ENCODE peak calls at places on chromosomes 4 and X, in seven cellular contexts. X, E, J, V, I, L and S are unnamed samples.

GRCh38 chr4:8858925-8859210 is 12.8 kb downstream of the HMX1 start:
- DNase-seq in E (no peak), J (no peak), L (no peak), I (no peak), X (no peak), V (no peak), S (no peak)

GRCh38 chr4:148790246-148790645 is 348.0 kb upstream of the NR3C2 start:
- DNase-seq in L (no peak), J (no peak), I (no peak), E (no peak), X (no peak), V (no peak), S (no peak)

GRCh38 chr4:75916091-75916661 is 13.9 kb upstream of the PPEF2 start:
- DNase-seq in E (peak), V (peak), I (peak), X (no peak), J (no peak), L (no peak), S (peak)

GRCh38 chr4:119627267-119628190 is 1.1 kb downstream of the PDE5A start:
- DNase-seq in L (peak), J (peak), I (peak), X (peak), E (peak), V (peak), S (peak)

GRCh38 chr4:11507920-11508319 is 79.2 kb upstream of the HS3ST1 start:
- DNase-seq in X (no peak), L (no peak), J (no peak), I (no peak), E (no peak), V (no peak), S (no peak)

GRCh38 chr4:821631-822030 is 4.3 kb downstream of the CPLX1 start:
- DNase-seq in E (no peak), J (no peak), V (no peak), X (no peak), L (no peak), I (no peak), S (no peak)

GRCh38 chr4:70772929-70773555 is 51.3 kb downstream of the RUFY3 start:
- DNase-seq in V (no peak), J (no peak), X (no peak), I (no peak), E (no peak), L (no peak), S (no peak)

GRCh38 chrX:39017716-39018115 is 216.5 kb downstream of the MID1IP1 start:
- DNase-seq in E (no peak), V (no peak), J (no peak), L (no peak), I (no peak), X (no peak), S (no peak)

GRCh38 chr4:788006-788635 is 37.8 kb downstream of the CPLX1 start:
- DNase-seq in L (no peak), X (no peak), J (no peak), V (no peak), I (no peak), E (no peak), S (no peak)

GRCh38 chrX:30085571-30085970 is 129.8 kb upstream of the MAGEB2 start:
- DNase-seq in I (no peak), J (no peak), E (no peak), V (no peak), L (no peak), X (no peak), S (no peak)

GRCh38 chrX:103877571-103877970 is 45.5 kb upstream of the RAB9B start:
- DNase-seq in I (no peak), L (no peak), V (no peak), E (no peak), X (no peak), J (no peak), S (no peak)

GRCh38 chr4:41851621-41852020 is 83.6 kb upstream of the TMEM33 start:
- DNase-seq in I (no peak), E (no peak), L (no peak), J (no peak), X (no peak), V (no peak), S (no peak)

GRCh38 chr4:16667464-16667863 is 231.0 kb downstream of the LDB2 start:
- DNase-seq in J (no peak), I (no peak), L (no peak), V (peak), X (no peak), E (no peak), S (no peak)

GRCh38 chrX:68060506-68061205 is 372.6 kb downstream of the OPHN1 start:
- DNase-seq in I (no peak), V (peak), L (no peak), J (no peak), X (no peak), E (no peak), S (no peak)

GRCh38 chrX:47093248-47093647 is 15.0 kb downstream of the RGN start:
- DNase-seq in V (peak), E (no peak), X (no peak), L (no peak), I (peak), J (no peak), S (no peak)

GRCh38 chr4:9901262-9901661 is 119.8 kb downstream of the DRD5 start:
- DNase-seq in J (no peak), I (no peak), E (no peak), L (no peak), V (no peak), X (no peak), S (no peak)

GRCh38 chrX:129523076-129524055 is at the start of gene SMARCA1:
- DNase-seq in J (peak), X (peak), V (peak), E (peak), L (peak), I (peak), S (peak)

GRCh38 chrX:154751121-154751668 is 318 bp upstream of the GAB3 start:
- DNase-seq in E (no peak), L (no peak), I (no peak), X (no peak), V (no peak), J (peak), S (no peak)

GRCh38 chrX:154436597-154437397 is at the start of gene GDI1:
- DNase-seq in X (peak), L (peak), J (peak), I (peak), E (peak), V (no peak), S (peak)

GRCh38 chr4:47686294-47686872 is 151.5 kb downstream of the CORIN start:
- DNase-seq in I (peak), X (peak), V (peak), E (peak), J (peak), L (peak), S (peak)

GRCh38 chr4:27429260-27429970 is 568.8 kb downstream of the STIM2 start:
- DNase-seq in X (no peak), I (no peak), J (no peak), V (no peak), L (no peak), E (no peak), S (no peak)

GRCh38 chr4:111802191-111802590 is 343.1 kb upstream of the FAM241A start:
- DNase-seq in J (no peak), E (no peak), X (no peak), I (no peak), V (peak), L (no peak), S (no peak)

GRCh38 chr4:2535386-2536192 is 858 bp upstream of the FAM193A start:
- DNase-seq in J (peak), I (peak), L (no peak), E (peak), V (peak), X (peak), S (peak)

GRCh38 chrX:140507982-140508305 is 3.1 kb upstream of the SOX3 start:
- DNase-seq in J (no peak), X (no peak), E (peak), I (no peak), L (no peak), V (no peak), S (peak)

GRCh38 chrX:38149016-38149415 is 71.7 kb downstream of the SRPX start:
- DNase-seq in I (no peak), X (no peak), L (no peak), J (no peak), E (no peak), V (no peak), S (no peak)

GRCh38 chr4:107824367-107825071 is at the start of gene SGMS2:
- DNase-seq in J (no peak), E (peak), L (peak), V (peak), I (peak), X (peak), S (peak)

GRCh38 chr4:38601244-38601915 is 62.6 kb upstream of the KLF3 start:
- DNase-seq in X (no peak), V (peak), E (no peak), L (no peak), I (peak), J (no peak), S (no peak)

GRCh38 chr4:48938831-48939230 is 32.3 kb upstream of the OCIAD2 start:
- DNase-seq in I (no peak), V (no peak), E (no peak), J (no peak), L (no peak), X (no peak), S (no peak)

GRCh38 chrX:71131510-71131909 is 13.1 kb downstream of the MED12 start:
- DNase-seq in J (no peak), I (no peak), X (no peak), E (no peak), V (no peak), L (no peak), S (no peak)

GRCh38 chrX:30831082-30831481 is 58.0 kb downstream of the TAB3 start:
- DNase-seq in X (no peak), L (no peak), J (no peak), I (no peak), E (no peak), V (no peak), S (no peak)

GRCh38 chrX:132615396-132616131 is 126.7 kb upstream of the MBNL3 start:
- DNase-seq in I (peak), X (no peak), V (peak), E (peak), J (peak), L (peak), S (peak)
- TF ChIP-seq CTCF in I (peak), X (peak), V (peak), E (peak), J (peak), L (peak), S (peak)

GRCh38 chr4:145937990-145938611 is 522 bp downstream of the ZNF827 start:
- DNase-seq in J (peak), V (peak), I (peak), L (peak), X (no peak), E (no peak), S (peak)

GRCh38 chr4:145935253-145936141 is 3.1 kb downstream of the ZNF827 start:
- DNase-seq in X (peak), V (no peak), I (peak), E (peak), L (peak), J (no peak), S (peak)

GRCh38 chr4:145937021-145937861 is 1.4 kb downstream of the ZNF827 start:
- DNase-seq in I (peak), L (peak), J (peak), X (peak), V (peak), E (peak), S (peak)

GRCh38 chr4:145934434-145935047 is 4.1 kb downstream of the ZNF827 start:
- DNase-seq in E (no peak), X (no peak), J (no peak), L (no peak), I (no peak), V (no peak), S (no peak)

DNA sequence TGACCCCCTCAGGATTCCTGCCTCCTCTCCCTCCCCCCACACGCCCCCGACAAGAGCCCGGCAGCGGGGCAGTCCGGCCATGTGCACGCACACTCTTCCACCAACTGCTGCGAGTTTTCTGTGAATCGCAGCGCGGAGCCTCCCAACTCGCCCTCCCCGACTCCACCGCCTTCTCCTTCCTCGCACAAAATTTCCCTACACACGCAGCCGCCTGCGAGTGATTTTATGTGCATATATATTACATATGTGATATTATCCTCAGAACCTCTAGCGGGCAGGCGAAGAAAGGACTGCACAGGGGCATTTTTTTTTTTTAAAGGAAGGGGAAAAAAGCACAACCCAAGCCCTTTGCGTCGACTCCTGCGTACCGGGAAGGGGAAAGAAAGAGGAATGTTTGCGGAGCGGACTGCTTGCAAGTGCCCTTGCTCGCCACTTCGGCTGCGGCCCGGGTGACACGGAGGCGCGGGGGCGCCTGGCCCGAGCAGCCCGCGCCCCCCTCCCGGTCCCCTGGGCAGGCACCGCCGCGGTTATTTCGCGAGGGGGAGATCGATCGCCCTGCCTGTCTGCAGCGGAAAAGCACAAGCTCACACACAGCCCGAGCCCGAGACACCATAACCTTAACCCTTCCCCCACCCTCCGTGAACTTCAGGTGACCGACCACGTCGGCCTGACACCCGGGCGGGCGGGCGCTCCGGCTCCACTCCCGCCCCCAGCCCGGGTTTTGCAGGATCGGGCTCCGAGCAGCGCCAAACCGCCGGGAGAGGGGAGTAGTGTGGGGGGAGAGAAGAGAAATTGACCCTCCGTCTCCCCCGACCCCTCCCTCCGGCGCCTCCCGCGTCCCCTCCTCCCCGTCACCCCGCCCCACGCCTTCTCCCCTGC is 2.2 kb downstream of the ZNF827 start:
- DNase-seq in I (peak), L (peak), E (peak), V (peak), J (peak), X (peak), S (peak)
- TF ChIP-seq CTCF in I (no peak), L (no peak), E (peak), V (peak), J (peak), X (peak), S (peak)

GRCh38 chr4:126341927-126342326 is 1027.2 kb downstream of the FAT4 start:
- DNase-seq in J (no peak), E (no peak), X (no peak), I (no peak), V (no peak), L (no peak), S (no peak)
- TF ChIP-seq CTCF in J (no peak), E (no peak), X (no peak), I (no peak), V (no peak), L (no peak), S (no peak)

DNA sequence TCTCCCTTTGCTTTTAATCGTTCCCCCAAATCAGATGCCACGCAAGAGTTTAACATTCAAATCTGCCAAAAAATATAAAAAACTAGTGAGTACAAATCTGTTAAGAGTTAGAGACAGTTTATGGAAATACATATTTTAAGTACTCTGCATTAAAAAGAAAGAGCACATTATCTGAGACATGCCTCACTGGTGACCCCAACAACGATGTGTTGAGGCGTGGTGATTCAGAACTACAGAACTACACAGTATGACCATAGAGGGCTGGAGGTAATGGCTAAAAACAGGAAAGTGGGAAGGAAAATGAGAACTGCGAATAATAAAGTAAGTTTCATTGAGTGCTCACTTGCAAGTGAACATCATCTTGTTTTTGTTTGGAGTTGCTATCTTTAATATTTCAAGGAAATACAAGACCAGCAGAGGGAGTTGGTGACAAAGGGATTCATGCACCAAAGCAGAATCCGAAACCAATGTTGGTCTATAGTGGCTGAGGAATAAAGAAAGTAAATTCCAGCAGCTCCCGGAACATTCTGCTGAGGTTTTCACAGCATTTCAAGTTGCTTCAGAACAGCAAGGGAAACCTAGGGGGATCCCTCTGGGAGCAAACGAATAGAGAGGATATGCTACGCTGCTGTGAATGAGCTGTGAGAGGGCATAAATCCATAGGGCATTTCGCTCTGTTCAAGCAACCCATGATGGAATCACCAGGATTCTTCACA is 92.2 kb downstream of the DCHS2 start:
- DNase-seq in L (peak), V (peak), I (peak), E (no peak), J (no peak), X (no peak), S (no peak)
- TF ChIP-seq CTCF in L (peak), V (peak), I (peak), E (no peak), J (no peak), X (peak), S (no peak)

GRCh38 chrX:16745102-16745501 is 25.7 kb downstream of the SYAP1 start:
- DNase-seq in X (no peak), L (no peak), J (no peak), V (no peak), I (no peak), E (no peak), S (no peak)

GRCh38 chrX:16739574-16739973 is 20.2 kb downstream of the SYAP1 start:
- DNase-seq in X (no peak), J (no peak), I (peak), L (no peak), V (peak), E (no peak), S (no peak)

GRCh38 chrX:16748425-16748824 is 29.0 kb downstream of the SYAP1 start:
- DNase-seq in E (no peak), I (no peak), V (no peak), X (no peak), L (no peak), J (no peak), S (no peak)

GRCh38 chrX:16745659-16746058 is 26.2 kb downstream of the SYAP1 start:
- DNase-seq in E (no peak), I (no peak), V (no peak), J (no peak), L (no peak), X (no peak), S (no peak)

DNA sequence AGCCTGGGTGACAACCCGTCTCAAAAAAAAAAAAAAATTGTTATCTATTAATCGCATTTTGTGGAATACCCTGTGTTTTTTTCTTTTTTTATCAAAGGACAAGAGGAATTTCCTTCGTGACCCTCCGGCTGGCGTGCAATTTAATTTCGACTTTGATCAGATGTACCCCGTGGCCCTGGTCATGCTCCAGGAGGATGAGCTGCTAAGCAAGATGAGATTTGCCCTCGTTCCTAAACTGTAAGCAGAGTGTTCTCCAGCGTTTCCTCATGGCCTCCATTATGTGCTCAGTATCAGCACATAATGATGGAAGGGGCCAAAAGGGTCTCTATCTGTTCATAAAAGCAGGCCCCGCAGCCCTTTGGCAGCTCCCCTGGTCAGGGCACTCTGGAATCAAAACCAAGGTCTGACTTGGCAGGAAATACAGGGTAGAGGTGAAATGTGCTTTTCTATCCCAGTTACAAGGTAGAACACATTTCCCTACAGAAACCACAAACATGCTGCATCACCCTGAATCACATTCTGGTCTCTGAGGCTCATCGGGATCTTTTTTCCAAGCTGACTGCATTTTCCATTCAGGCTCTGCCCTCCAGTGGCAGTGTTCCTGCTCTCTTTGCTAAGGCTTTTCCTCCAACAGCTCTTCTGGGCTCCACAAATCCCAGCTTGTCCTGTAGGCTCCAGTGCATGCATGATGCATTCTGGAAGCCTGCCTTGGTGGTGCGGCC is 24.4 kb downstream of the SYAP1 start:
- DNase-seq in E (no peak), L (no peak), X (no peak), I (peak), J (no peak), V (peak), S (no peak)
- TF ChIP-seq CTCF in E (no peak), L (no peak), X (no peak), I (peak), J (no peak), V (peak), S (no peak)

GRCh38 chr4:177321647-177322046 is 12.0 kb downstream of the NEIL3 start:
- DNase-seq in X (no peak), E (no peak), V (no peak), L (no peak), I (no peak), J (no peak), S (no peak)
- TF ChIP-seq CTCF in X (no peak), E (no peak), V (no peak), L (no peak), I (no peak), J (no peak), S (no peak)

GRCh38 chr4:77308843-77309242 is 151.8 kb downstream of the CCNG2 start:
- DNase-seq in L (no peak), E (peak), I (peak), J (no peak), V (peak), X (no peak), S (no peak)
- TF ChIP-seq CTCF in L (no peak), E (peak), I (peak), J (no peak), V (peak), X (peak), S (no peak)

DNA sequence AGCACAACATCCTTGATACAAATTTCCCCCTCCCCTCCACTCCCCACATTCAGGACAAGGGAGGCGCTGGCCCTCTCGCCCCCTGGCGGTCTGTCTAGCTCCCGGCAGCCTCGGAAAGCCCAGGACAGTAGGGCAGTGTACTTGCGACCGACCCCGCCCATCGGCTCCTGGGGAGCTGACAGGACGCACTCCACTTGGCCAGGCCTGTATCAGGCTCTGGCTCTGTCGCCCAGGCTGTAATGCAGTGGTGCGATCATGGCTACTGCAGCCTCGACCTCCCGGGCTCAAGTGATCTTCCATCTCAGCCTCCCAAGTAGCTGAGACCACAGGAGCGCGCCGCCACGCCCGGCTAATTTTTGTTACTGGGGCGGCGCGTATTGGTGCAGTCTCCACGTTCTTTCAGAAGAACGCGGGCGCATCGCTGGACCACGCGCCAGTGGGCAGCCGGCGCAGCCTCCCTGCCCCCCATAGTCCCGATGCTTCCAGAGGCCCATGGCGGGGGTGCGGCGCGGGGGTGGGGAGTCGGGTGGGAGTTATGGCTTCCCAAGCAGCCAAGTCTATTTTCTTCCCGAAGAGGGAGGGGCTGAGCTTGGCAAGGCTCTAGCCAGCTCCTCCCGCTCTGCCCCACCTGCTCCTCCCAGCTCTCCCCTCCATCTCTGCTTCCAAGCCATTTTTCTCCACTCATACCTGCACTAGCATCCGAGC is 7.8 kb upstream of the AKAP14 start:
- DNase-seq in X (peak), J (peak), V (peak), E (peak), I (peak), L (peak), S (peak)
- TF ChIP-seq CTCF in X (peak), J (peak), V (peak), E (no peak), I (peak), L (peak), S (peak)